ENCODE peak calls at places on chromosomes 16 and 17, in ten cellular contexts. N is heart right ventricle, C is mesothelial cell of epicardium, E is dorsolateral prefrontal cortex, I is AG10803, A is brain microvascular endothelial cell, M is epithelial cell of esophagus, J is cardiac fibroblast, Z is pancreas, O is fibroblast of pulmonary artery. P is an unnamed sample.

GRCh38 chr17:46876353-46876887 is 25.0 kb downstream of the WNT9B start:
- DNase-seq in M (peak), A (no peak), N (no peak), O (no peak), C (no peak), J (no peak), Z (peak), E (no peak), I (no peak), P (no peak)

GRCh38 chr16:57794849-57795430 is 7.4 kb downstream of the KIFC3 start:
- DNase-seq in Z (no peak), O (no peak), J (no peak), C (no peak), M (no peak), A (no peak), N (no peak), E (no peak), I (no peak), P (no peak)

GRCh38 chr17:82876602-82877391 is 37.0 kb upstream of the ZNF750 start:
- DNase-seq in M (peak), O (peak), E (peak), A (peak), J (peak), C (no peak), I (peak), N (peak), Z (peak), P (no peak)

GRCh38 chr16:72787519-72788268 is 260.2 kb downstream of the ZFHX3 start:
- DNase-seq in I (peak), O (peak), C (no peak), N (peak), M (peak), A (peak), J (peak), Z (no peak), E (peak), P (no peak)

GRCh38 chr16:28258571-28258970 is 33.8 kb upstream of the SBK1 start:
- DNase-seq in A (peak), O (peak), C (no peak), M (no peak), Z (no peak), I (peak), N (peak), J (peak), E (peak), P (no peak)

GRCh38 chr16:61934591-61934990 is 101.6 kb downstream of the CDH8 start:
- DNase-seq in N (no peak), A (no peak), C (no peak), E (no peak), I (no peak), J (no peak), Z (no peak), M (no peak), O (no peak), P (no peak)

GRCh38 chr17:688100-688989 is 26.3 kb downstream of the VPS53 start:
- DNase-seq in E (no peak), J (peak), I (peak), A (peak), N (peak), C (no peak), M (no peak), Z (no peak), O (peak), P (no peak)

GRCh38 chr17:64129765-64130558 is at the start of gene ERN1:
- DNase-seq in A (peak), C (peak), O (peak), N (peak), M (peak), I (peak), E (peak), Z (peak), J (peak), P (peak)

DNA sequence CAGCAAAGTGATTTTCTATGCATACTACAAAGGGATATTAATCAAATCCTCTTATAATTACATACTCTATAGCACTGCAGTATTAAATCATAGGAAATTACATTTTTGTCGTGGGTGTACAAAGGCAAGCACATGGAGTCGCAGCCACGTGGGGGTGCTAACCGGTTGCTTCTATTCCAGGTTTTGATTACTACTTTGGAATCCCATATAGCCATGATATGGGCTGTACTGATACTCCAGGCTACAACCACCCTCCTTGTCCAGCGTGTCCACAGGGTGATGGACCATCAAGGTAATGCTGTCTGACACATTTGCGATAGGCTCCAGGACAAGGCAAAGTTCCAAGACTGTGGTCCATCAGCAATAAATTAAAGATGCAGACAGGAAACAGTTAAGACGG is 60.1 kb downstream of the ARSG start:
- DNase-seq in J (peak), C (no peak), I (no peak), A (peak), N (no peak), M (no peak), E (no peak), Z (no peak), O (peak), P (no peak)
- TF ChIP-seq CTCF in J (peak), C (no peak), I (peak), A (peak), N (peak), M (no peak), E (no peak), Z (no peak), O (peak), P (peak)

GRCh38 chr16:10694830-10695229 is at the start of gene TEKT5:
- DNase-seq in J (no peak), I (no peak), E (no peak), Z (no peak), C (no peak), O (no peak), N (no peak), M (no peak), A (no peak), P (no peak)
- TF ChIP-seq CTCF in J (no peak), I (no peak), E (no peak), Z (no peak), C (no peak), O (no peak), N (no peak), M (no peak), A (no peak), P (no peak)

GRCh38 chr16:46828292-46828691 is 2.7 kb downstream of the C16orf87 start:
- DNase-seq in J (no peak), C (no peak), O (no peak), I (no peak), A (no peak), Z (no peak), N (no peak), M (no peak), E (no peak), P (no peak)
- TF ChIP-seq CTCF in J (no peak), C (no peak), O (no peak), I (no peak), A (no peak), Z (no peak), N (no peak), M (no peak), E (no peak), P (no peak)

GRCh38 chr16:50666658-50667496 is 14.2 kb downstream of the SNX20 start:
- DNase-seq in O (no peak), M (no peak), J (no peak), E (no peak), N (no peak), A (no peak), C (no peak), I (no peak), Z (no peak), P (no peak)
- TF ChIP-seq CTCF in O (no peak), M (no peak), J (no peak), E (no peak), N (no peak), A (no peak), C (no peak), I (no peak), Z (no peak), P (no peak)